ENCODE peak calls at places on chromosomes 5 and 9, in four cellular contexts. U is BE2C; A is iPS DF 6.9; F is CD8-positive, alpha-beta memory T cell. S is an unnamed sample.

GRCh38 chr9:107176701-107177100 is 106.4 kb upstream of the RAD23B start:
- DNase-seq in A (no peak), F (no peak), U (peak; percentile 98), S (no peak)

GRCh38 chr5:167763772-167764171 is 527.7 kb upstream of the WWC1 start:
- DNase-seq in A (no peak), U (no peak), F (no peak), S (no peak)

GRCh38 chr9:74122661-74123060 is 374.5 kb upstream of the RORB start:
- DNase-seq in F (no peak), U (no peak), A (no peak), S (no peak)

GRCh38 chr9:137273616-137274320 is 3.8 kb upstream of the TOR4A start:
- DNase-seq in U (no peak), F (no peak), A (no peak), S (no peak)

GRCh38 chr5:57650360-57651069 is 167.9 kb upstream of the ACTBL2 start:
- DNase-seq in A (peak; percentile 52), F (no peak), U (peak; percentile 49), S (peak; percentile 93)

GRCh38 chr9:96048116-96048953 is 172.8 kb downstream of the ERCC6L2 start:
- DNase-seq in A (no peak), U (no peak), F (no peak), S (peak; percentile 51)

GRCh38 chr5:115179959-115180709 is 10.4 kb upstream of the TRIM36 start:
- DNase-seq in F (peak; percentile 31), U (peak; percentile 72), A (peak; percentile 18), S (no peak)

GRCh38 chr5:56039985-56040384 is 45.2 kb upstream of the IL6ST start:
- DNase-seq in A (no peak), U (no peak), F (no peak), S (no peak)

GRCh38 chr9:22469928-22470544 is 23.4 kb downstream of the DMRTA1 start:
- DNase-seq in U (peak; percentile 32), A (no peak), F (no peak), S (peak; percentile 24)

GRCh38 chr5:107542428-107542827 is 128.3 kb downstream of the EFNA5 start:
- DNase-seq in F (no peak), U (peak; percentile 93), A (no peak), S (peak; percentile 61)

GRCh38 chr9:133638076-133638475 is 1.9 kb downstream of the DBH start:
- DNase-seq in U (no peak), F (no peak), A (no peak), S (no peak)

GRCh38 chr5:17118631-17119030 is 98.8 kb upstream of the BASP1 start:
- DNase-seq in A (no peak), F (no peak), U (peak; percentile 36), S (peak; percentile 16)

GRCh38 chr5:116576043-116576713 is 1.6 kb upstream of the SEMA6A start:
- DNase-seq in F (no peak), U (peak; percentile 89), A (peak; percentile 85), S (peak; percentile 24)

GRCh38 chr5:129905467-129906176 is 1.4 kb downstream of the CHSY3 start:
- DNase-seq in A (no peak), F (no peak), U (no peak), S (no peak)

GRCh38 chr9:121780641-121781040 is 129.2 kb downstream of the DAB2IP start:
- DNase-seq in F (no peak), U (peak; percentile 7), A (no peak), S (no peak)

GRCh38 chr5:103066346-103066745 is 53.6 kb downstream of the GIN1 start:
- DNase-seq in U (no peak), F (no peak), A (no peak), S (no peak)

GRCh38 chr5:103385722-103386121 is 127.2 kb downstream of the MACIR start:
- DNase-seq in F (no peak), A (no peak), U (no peak), S (no peak)

GRCh38 chr9:33510264-33511183 is 13.5 kb upstream of the ANKRD18B start:
- DNase-seq in U (peak; percentile 73), F (peak; percentile 16), A (no peak), S (no peak)

GRCh38 chr9:15352301-15352700 is 45.3 kb upstream of the TTC39B start:
- DNase-seq in U (no peak), F (no peak), A (no peak), S (peak; percentile 47)

GRCh38 chr5:39192449-39193160 is 26.8 kb downstream of the FYB1 start:
- DNase-seq in F (no peak), A (no peak), U (no peak), S (no peak)

GRCh38 chr5:2626572-2626971 is 124.9 kb downstream of the IRX2 start:
- DNase-seq in A (no peak), F (no peak), U (no peak), S (no peak)

GRCh38 chr9:33458444-33458843 is 11.1 kb upstream of the AQP3 start:
- DNase-seq in F (peak; percentile 54), U (no peak), A (no peak), S (peak; percentile 20)

GRCh38 chr5:76816110-76816831 is 2.6 kb upstream of the F2RL1 start:
- DNase-seq in U (no peak), F (no peak), A (no peak), S (no peak)

GRCh38 chr5:150180241-150181027 is 9.4 kb upstream of the SLC6A7 start:
- DNase-seq in A (no peak), U (no peak), F (no peak), S (no peak)

GRCh38 chr5:1429066-1429465 is 16.2 kb downstream of the SLC6A3 start:
- DNase-seq in F (no peak), U (no peak), A (no peak), S (no peak)

GRCh38 chr9:68577778-68578591 is 37.3 kb upstream of the TMEM252 start:
- DNase-seq in F (no peak), U (no peak), A (no peak), S (no peak)

GRCh38 chr5:39072915-39073758 is 1.1 kb downstream of the RICTOR start:
- DNase-seq in U (peak; percentile 41), F (peak; percentile 70), A (no peak), S (peak; percentile 66)

GRCh38 chr5:143694357-143694756 is 117.6 kb upstream of the HMHB1 start:
- DNase-seq in A (no peak), F (no peak), U (no peak), S (peak; percentile 67)

GRCh38 chr9:6944093-6944551 is 186.3 kb downstream of the KDM4C start:
- DNase-seq in F (no peak), U (no peak), A (no peak), S (no peak)

GRCh38 chr5:94173100-94173499 is 431.7 kb upstream of the POU5F2 start:
- DNase-seq in F (no peak), U (no peak), A (no peak), S (no peak)

GRCh38 chr5:116423091-116423490 is 151.5 kb downstream of the SEMA6A start:
- DNase-seq in A (no peak), U (no peak), F (no peak), S (no peak)

GRCh38 chr9:112780637-112781036 is 30.1 kb downstream of the SNX30 start:
- DNase-seq in A (no peak), U (no peak), F (no peak), S (no peak)

GRCh38 chr5:9192286-9192685 is 353.6 kb downstream of the SEMA5A start:
- DNase-seq in F (no peak), A (no peak), U (no peak), S (no peak)

GRCh38 chr9:137293094-137293481 is 9.0 kb downstream of the NRARP start:
- DNase-seq in U (no peak), A (no peak), F (no peak), S (no peak)

GRCh38 chr9:131112374-131113159 is 12.8 kb upstream of the NUP214 start:
- DNase-seq in F (no peak), U (no peak), A (no peak), S (no peak)

GRCh38 chr5:41286165-41286564 is 72.8 kb upstream of the C6 start:
- DNase-seq in A (no peak), U (no peak), F (no peak), S (no peak)

GRCh38 chr5:100900796-100901731 is 2.0 kb downstream of the ST8SIA4 start:
- DNase-seq in U (peak; percentile 76), A (no peak), F (peak; percentile 90), S (no peak)

S was measured in HepG2.